ENCODE peak calls at places on chromosomes 3 and 15, in five cellular contexts. One of them, this sample, is unnamed. For H3K27me3, the result is how much of the 10 kb centered on the place peaks cover.

GRCh38 chr3:4730734-4731133 is 237.6 kb downstream of the ITPR1 start:
- DNase-seq in Panc1: no peak
- DNase-seq in cardiac muscle cell: no peak
- DNase-seq in pancreas: no peak
- DNase-seq in hepatocyte: no peak
- DNase-seq in this sample: no peak

GRCh38 chr3:197428117-197428761 is 127.5 kb downstream of the BDH1 start:
- DNase-seq in Panc1: no peak
- DNase-seq in cardiac muscle cell: peak
- DNase-seq in pancreas: no peak
- DNase-seq in hepatocyte: peak
- DNase-seq in this sample: no peak

GRCh38 chr3:87359807-87360206 is 83.4 kb upstream of the POU1F1 start:
- DNase-seq in Panc1: no peak
- DNase-seq in cardiac muscle cell: no peak
- DNase-seq in pancreas: peak
- DNase-seq in hepatocyte: no peak
- DNase-seq in this sample: no peak

GRCh38 chr3:172530566-172530965 is 7.3 kb upstream of the TNFSF10 start:
- DNase-seq in Panc1: no peak
- DNase-seq in cardiac muscle cell: peak
- DNase-seq in pancreas: no peak
- DNase-seq in hepatocyte: no peak
- DNase-seq in this sample: no peak

GRCh38 chr3:197203714-197204146 is 94.7 kb downstream of the DLG1 start:
- DNase-seq in Panc1: no peak
- DNase-seq in cardiac muscle cell: no peak
- DNase-seq in pancreas: no peak
- DNase-seq in hepatocyte: no peak
- DNase-seq in this sample: no peak

GRCh38 chr15:33852094-33852493 is 116.2 kb upstream of the CHRM5 start:
- DNase-seq in Panc1: no peak
- DNase-seq in cardiac muscle cell: peak
- DNase-seq in pancreas: no peak
- DNase-seq in hepatocyte: no peak
- DNase-seq in this sample: no peak

GRCh38 chr3:148631124-148631903 is 66.4 kb upstream of the AGTR1 start:
- DNase-seq in Panc1: no peak
- DNase-seq in cardiac muscle cell: no peak
- DNase-seq in pancreas: no peak
- DNase-seq in hepatocyte: no peak
- DNase-seq in this sample: no peak

GRCh38 chr3:60461199-60461598 is 790.1 kb downstream of the FHIT start:
- DNase-seq in Panc1: no peak
- DNase-seq in cardiac muscle cell: no peak
- DNase-seq in pancreas: no peak
- DNase-seq in hepatocyte: no peak
- DNase-seq in this sample: no peak

GRCh38 chr3:156488771-156489170 is 66.1 kb downstream of the SSR3 start:
- DNase-seq in Panc1: no peak
- DNase-seq in cardiac muscle cell: peak
- DNase-seq in pancreas: no peak
- DNase-seq in hepatocyte: no peak
- DNase-seq in this sample: no peak

GRCh38 chr3:72127843-72128242 is 342.9 kb upstream of the PROK2 start:
- DNase-seq in Panc1: no peak
- DNase-seq in cardiac muscle cell: peak
- DNase-seq in pancreas: no peak
- DNase-seq in hepatocyte: no peak
- DNase-seq in this sample: no peak

GRCh38 chr3:111582114-111582461 is 13.1 kb downstream of the ZBED2 start:
- DNase-seq in Panc1: no peak
- DNase-seq in cardiac muscle cell: peak
- DNase-seq in pancreas: no peak
- DNase-seq in hepatocyte: peak
- DNase-seq in this sample: no peak

GRCh38 chr15:89997079-89997478 is 4.0 kb upstream of the ZNF710 start:
- DNase-seq in Panc1: no peak
- DNase-seq in cardiac muscle cell: no peak
- DNase-seq in pancreas: no peak
- DNase-seq in hepatocyte: no peak
- DNase-seq in this sample: no peak

GRCh38 chr3:41726891-41727290 is 235.0 kb downstream of the ULK4 start:
- DNase-seq in Panc1: no peak
- DNase-seq in cardiac muscle cell: peak
- DNase-seq in pancreas: no peak
- DNase-seq in hepatocyte: no peak
- DNase-seq in this sample: no peak

GRCh38 chr15:91950631-91951384 is 97.3 kb downstream of the SLCO3A1 start:
- DNase-seq in Panc1: no peak
- DNase-seq in cardiac muscle cell: peak
- DNase-seq in pancreas: no peak
- DNase-seq in hepatocyte: no peak
- DNase-seq in this sample: no peak

GRCh38 chr15:58522391-58522790 is 90.6 kb downstream of the LIPC start:
- DNase-seq in Panc1: no peak
- DNase-seq in cardiac muscle cell: no peak
- DNase-seq in pancreas: no peak
- DNase-seq in hepatocyte: no peak
- DNase-seq in this sample: no peak

GRCh38 chr3:47145272-47145671 is 18.6 kb downstream of the SETD2 start:
- DNase-seq in Panc1: no peak
- DNase-seq in cardiac muscle cell: no peak
- DNase-seq in pancreas: no peak
- DNase-seq in hepatocyte: no peak
- DNase-seq in this sample: no peak

GRCh38 chr3:65146149-65146548 is 458.3 kb upstream of the ADAMTS9 start:
- DNase-seq in Panc1: no peak
- DNase-seq in cardiac muscle cell: no peak
- DNase-seq in pancreas: peak
- DNase-seq in hepatocyte: peak
- DNase-seq in this sample: no peak

GRCh38 chr3:186909078-186909853 is 21.1 kb upstream of the ST6GAL1 start:
- DNase-seq in Panc1: no peak
- DNase-seq in cardiac muscle cell: no peak
- DNase-seq in pancreas: no peak
- DNase-seq in hepatocyte: no peak
- DNase-seq in this sample: peak

GRCh38 chr15:67914537-67915373 is 74.9 kb upstream of the RNU6-1 start:
- DNase-seq in Panc1: peak
- DNase-seq in cardiac muscle cell: peak
- DNase-seq in pancreas: peak
- DNase-seq in hepatocyte: peak
- DNase-seq in this sample: no peak

GRCh38 chr3:99939834-99940233 is 122.2 kb downstream of the CMSS1 start:
- DNase-seq in Panc1: no peak
- DNase-seq in cardiac muscle cell: no peak
- DNase-seq in pancreas: no peak
- DNase-seq in hepatocyte: no peak
- DNase-seq in this sample: no peak

GRCh38 chr3:68176600-68176999 is 522.2 kb upstream of the SUCLG2 start:
- DNase-seq in Panc1: no peak
- DNase-seq in cardiac muscle cell: no peak
- DNase-seq in pancreas: no peak
- DNase-seq in hepatocyte: no peak
- DNase-seq in this sample: no peak

GRCh38 chr15:73572296-73572695 is 60.9 kb downstream of the NPTN start:
- DNase-seq in Panc1: no peak
- DNase-seq in cardiac muscle cell: no peak
- DNase-seq in pancreas: no peak
- DNase-seq in hepatocyte: no peak
- DNase-seq in this sample: no peak

GRCh38 chr3:51800758-51801140 is 21.7 kb upstream of the IQCF6 start:
- DNase-seq in Panc1: no peak
- DNase-seq in cardiac muscle cell: no peak
- DNase-seq in pancreas: no peak
- DNase-seq in hepatocyte: no peak
- DNase-seq in this sample: no peak

GRCh38 chr15:50046868-50047267 is 72.2 kb downstream of the ATP8B4 start:
- DNase-seq in Panc1: no peak
- DNase-seq in cardiac muscle cell: no peak
- DNase-seq in pancreas: no peak
- DNase-seq in hepatocyte: no peak
- DNase-seq in this sample: no peak

GRCh38 chr3:178186666-178187065 is 349.6 kb upstream of the KCNMB2 start:
- DNase-seq in Panc1: no peak
- DNase-seq in cardiac muscle cell: no peak
- DNase-seq in pancreas: no peak
- DNase-seq in hepatocyte: no peak
- DNase-seq in this sample: no peak

GRCh38 chr15:96551196-96551595 is 220.7 kb downstream of the NR2F2 start:
- DNase-seq in Panc1: no peak
- DNase-seq in cardiac muscle cell: no peak
- DNase-seq in pancreas: no peak
- DNase-seq in hepatocyte: no peak
- DNase-seq in this sample: no peak

GRCh38 chr3:192928720-192929119 is 11.1 kb upstream of the MB21D2 start:
- DNase-seq in Panc1: no peak
- DNase-seq in cardiac muscle cell: no peak
- DNase-seq in pancreas: no peak
- DNase-seq in hepatocyte: no peak
- DNase-seq in this sample: no peak

GRCh38 chr3:150450906-150451305 is 42.8 kb downstream of the TSC22D2 start:
- DNase-seq in Panc1: no peak
- DNase-seq in cardiac muscle cell: peak
- DNase-seq in pancreas: no peak
- DNase-seq in hepatocyte: no peak
- DNase-seq in this sample: no peak

GRCh38 chr3:71646971-71647370 is 63.4 kb upstream of the FOXP1 start:
- DNase-seq in Panc1: no peak
- DNase-seq in cardiac muscle cell: no peak
- DNase-seq in pancreas: no peak
- DNase-seq in hepatocyte: no peak
- DNase-seq in this sample: no peak

GRCh38 chr3:120568624-120569023 is 27.5 kb upstream of the NDUFB4 start:
- DNase-seq in Panc1: no peak
- DNase-seq in cardiac muscle cell: no peak
- DNase-seq in pancreas: no peak
- DNase-seq in hepatocyte: no peak
- DNase-seq in this sample: no peak

GRCh38 chr3:116777181-116777840 is 67.7 kb downstream of the TUSC7 start:
- DNase-seq in Panc1: no peak
- DNase-seq in cardiac muscle cell: no peak
- DNase-seq in pancreas: no peak
- DNase-seq in hepatocyte: no peak
- DNase-seq in this sample: no peak

DNA sequence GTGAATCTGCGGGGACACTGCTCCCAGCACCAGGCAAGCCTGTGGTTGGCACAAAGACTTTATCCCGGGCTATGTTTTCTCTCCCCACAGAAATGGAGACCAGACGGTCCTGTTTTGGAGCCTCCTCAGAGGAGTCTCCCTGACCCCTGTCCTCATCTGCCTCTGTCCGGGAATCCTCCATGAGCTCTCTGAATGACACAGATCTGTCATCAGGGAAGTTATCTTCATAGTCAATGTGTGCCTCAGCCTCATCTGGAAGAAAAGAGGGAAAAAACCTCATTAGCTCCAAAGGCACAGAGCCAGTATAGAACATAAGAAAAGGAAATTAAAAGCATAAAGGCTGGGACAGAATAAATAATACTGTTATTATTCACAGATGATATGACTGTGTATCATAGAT is 40.0 kb downstream of the CRTAP start:
- DNase-seq in Panc1: no peak
- DNase-seq in cardiac muscle cell: no peak
- DNase-seq in pancreas: no peak
- DNase-seq in hepatocyte: no peak
- DNase-seq in this sample: no peak
- H3K27me3 ChIP-seq in Panc1: under half
- H3K27me3 ChIP-seq in cardiac muscle cell: under half
- H3K27me3 ChIP-seq in pancreas: under half
- H3K27me3 ChIP-seq in hepatocyte: under half
- H3K27me3 ChIP-seq in this sample: under half

GRCh38 chr3:80519436-80519835 is 751.6 kb upstream of the ROBO1 start:
- DNase-seq in Panc1: no peak
- DNase-seq in cardiac muscle cell: no peak
- DNase-seq in pancreas: no peak
- DNase-seq in hepatocyte: no peak
- DNase-seq in this sample: no peak
- H3K27me3 ChIP-seq in Panc1: under half
- H3K27me3 ChIP-seq in cardiac muscle cell: under half
- H3K27me3 ChIP-seq in pancreas: under half
- H3K27me3 ChIP-seq in hepatocyte: under half
- H3K27me3 ChIP-seq in this sample: under half

GRCh38 chr3:54817628-54818027 is 110.2 kb downstream of the LRTM1 start:
- DNase-seq in Panc1: no peak
- DNase-seq in cardiac muscle cell: no peak
- DNase-seq in pancreas: no peak
- DNase-seq in hepatocyte: no peak
- DNase-seq in this sample: no peak
- H3K27me3 ChIP-seq in Panc1: under half
- H3K27me3 ChIP-seq in cardiac muscle cell: under half
- H3K27me3 ChIP-seq in pancreas: under half
- H3K27me3 ChIP-seq in hepatocyte: under half
- H3K27me3 ChIP-seq in this sample: under half

DNA sequence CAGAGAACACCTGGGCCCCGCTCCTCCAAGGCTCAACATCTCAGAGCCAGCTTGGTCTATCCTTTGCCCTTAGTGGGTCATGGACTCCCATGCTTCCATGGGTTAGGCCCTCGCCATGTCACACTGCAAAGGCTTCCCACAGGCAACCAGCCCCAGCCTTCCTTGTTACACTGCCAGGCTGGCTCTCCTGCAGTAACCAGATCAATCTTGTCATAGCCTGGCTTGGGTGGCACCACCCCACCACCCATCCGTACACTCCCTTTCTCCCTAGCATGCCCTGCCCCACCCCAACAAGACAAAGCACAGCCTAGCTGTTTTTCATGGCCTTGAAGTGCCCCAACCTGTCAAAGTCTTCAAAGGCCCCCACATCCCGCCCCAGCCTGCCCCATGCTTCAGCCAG is 30.5 kb downstream of the CA12 start:
- DNase-seq in Panc1: no peak
- DNase-seq in cardiac muscle cell: no peak
- DNase-seq in pancreas: no peak
- DNase-seq in hepatocyte: no peak
- DNase-seq in this sample: no peak
- H3K27me3 ChIP-seq in Panc1: under half
- H3K27me3 ChIP-seq in cardiac muscle cell: under half
- H3K27me3 ChIP-seq in pancreas: under half
- H3K27me3 ChIP-seq in hepatocyte: under half
- H3K27me3 ChIP-seq in this sample: under half

GRCh38 chr3:73433079-73433478 is 191.7 kb downstream of the PDZRN3 start:
- DNase-seq in Panc1: no peak
- DNase-seq in cardiac muscle cell: no peak
- DNase-seq in pancreas: no peak
- DNase-seq in hepatocyte: no peak
- DNase-seq in this sample: no peak
- H3K27me3 ChIP-seq in Panc1: under half
- H3K27me3 ChIP-seq in cardiac muscle cell: under half
- H3K27me3 ChIP-seq in pancreas: under half
- H3K27me3 ChIP-seq in hepatocyte: under half
- H3K27me3 ChIP-seq in this sample: under half

This sample was measured in CD8-positive, alpha-beta memory T cell.